ENCODE peak calls at places on chromosomes 4 and X, in four cellular contexts. H is lower lobe of right lung, G is fibroblast of the aortic adventitia, X is dorsolateral prefrontal cortex. K is an unnamed sample.

GRCh38 chrX:10483191-10483808 is 137.1 kb downstream of the MID1 start:
- DNase-seq in H (no peak), G (peak), X (no peak), K (no peak)

GRCh38 chr4:83364312-83364711 is 29.7 kb upstream of the HPSE start:
- DNase-seq in H (no peak), G (no peak), X (no peak), K (no peak)

GRCh38 chr4:85889314-85889713 is 414.4 kb downstream of the ARHGAP24 start:
- DNase-seq in H (no peak), G (no peak), X (no peak), K (no peak)

GRCh38 chr4:156677136-156677535 is 294.5 kb downstream of the PDGFC start:
- DNase-seq in H (no peak), G (peak), X (no peak), K (no peak)

GRCh38 chr4:183492791-183493221 is 12.1 kb upstream of the ING2 start:
- DNase-seq in H (no peak), G (peak), X (no peak), K (peak)

GRCh38 chrX:77742788-77743476 is 43.1 kb downstream of the ATRX start:
- DNase-seq in H (no peak), G (peak), X (no peak), K (no peak)

GRCh38 chr4:65302145-65302544 is 368.1 kb downstream of the EPHA5 start:
- DNase-seq in H (no peak), G (peak), X (no peak), K (no peak)

GRCh38 chr4:115119804-115120352 is 6.5 kb upstream of the NDST4 start:
- DNase-seq in H (no peak), G (no peak), X (no peak), K (no peak)

GRCh38 chr4:110292994-110293744 is 94.8 kb upstream of the ELOVL6 start:
- DNase-seq in H (no peak), G (no peak), X (no peak), K (no peak)

GRCh38 chr4:85787133-85787532 is 312.2 kb downstream of the ARHGAP24 start:
- DNase-seq in H (no peak), G (peak), X (no peak), K (no peak)

GRCh38 chr4:143986173-143986572 is 33.0 kb downstream of the GYPB start:
- DNase-seq in H (no peak), G (no peak), X (no peak), K (no peak)

GRCh38 chrX:58025979-58026378 is 115.7 kb upstream of the ZXDA start:
- DNase-seq in H (no peak), G (peak), X (no peak), K (no peak)

GRCh38 chrX:27815209-27815608 is 7.4 kb downstream of the MAGEB10 start:
- DNase-seq in H (no peak), G (peak), X (no peak), K (no peak)

GRCh38 chr4:80071643-80072606 is 1.1 kb downstream of the ANTXR2 start:
- DNase-seq in H (peak), G (peak), X (no peak), K (no peak)

GRCh38 chr4:185730387-185730786 is 81.6 kb downstream of the SORBS2 start:
- DNase-seq in H (no peak), G (peak), X (no peak), K (no peak)

GRCh38 chr4:8473920-8474590 is 33.5 kb downstream of the TRMT44 start:
- DNase-seq in H (no peak), G (no peak), X (no peak), K (no peak)

GRCh38 chr4:173538148-173538902 is 8.3 kb upstream of the HAND2 start:
- DNase-seq in H (no peak), G (peak), X (no peak), K (no peak)

GRCh38 chrX:147917700-147918694 is 6.3 kb downstream of the FMR1 start:
- DNase-seq in H (no peak), G (peak), X (no peak), K (no peak)

GRCh38 chr4:7073526-7074390 is 5.9 kb upstream of the GRPEL1 start:
- DNase-seq in H (no peak), G (peak), X (no peak), K (no peak)

GRCh38 chrX:1629244-1629643 is 14.4 kb downstream of the ASMT start:
- DNase-seq in H (no peak), G (no peak), X (no peak), K (no peak)

GRCh38 chrX:155612312-155613224 is at the start of gene TMLHE:
- DNase-seq in H (peak), G (peak), X (peak), K (no peak)

GRCh38 chrX:16825306-16826035 is 39.2 kb downstream of the TXLNG start:
- DNase-seq in H (no peak), G (peak), X (no peak), K (no peak)

GRCh38 chr4:46820154-46820553 is 88.9 kb downstream of the COX7B2 start:
- DNase-seq in H (no peak), G (no peak), X (no peak), K (no peak)

GRCh38 chr4:149345424-149345823 is 470.2 kb downstream of the IQCM start:
- DNase-seq in H (no peak), G (no peak), X (no peak), K (no peak)

GRCh38 chr4:128570380-128570779 is 239.1 kb upstream of the JADE1 start:
- DNase-seq in H (peak), G (peak), X (no peak), K (no peak)

GRCh38 chr4:78544681-78545080 is 6.9 kb upstream of the ANXA3 start:
- DNase-seq in H (no peak), G (no peak), X (no peak), K (no peak)

GRCh38 chr4:83535520-83535944 is 376 bp upstream of the GPAT3 start:
- DNase-seq in H (peak), G (peak), X (no peak), K (no peak)

GRCh38 chr4:167117273-167117672 is 117.0 kb downstream of the SPOCK3 start:
- DNase-seq in H (no peak), G (no peak), X (no peak), K (no peak)

GRCh38 chr4:128565565-128566186 is 243.8 kb upstream of the JADE1 start:
- DNase-seq in H (no peak), G (peak), X (no peak), K (no peak)

GRCh38 chrX:6545712-6546111 is 10.8 kb upstream of the VCX3A start:
- DNase-seq in H (no peak), G (no peak), X (no peak), K (no peak)

GRCh38 chrX:7147431-7147977 is at the start of gene STS:
- DNase-seq in H (peak), G (peak), X (peak), K (no peak)

GRCh38 chr4:103307479-103308042 is 109.4 kb upstream of the CENPE start:
- DNase-seq in H (no peak), G (no peak), X (no peak), K (no peak)

GRCh38 chrX:72061091-72061490 is 70.6 kb downstream of the RTL5 start:
- DNase-seq in H (no peak), G (peak), X (no peak), K (no peak)

GRCh38 chrX:7270018-7270417 is 122.1 kb upstream of the PUDP start:
- DNase-seq in H (no peak), G (no peak), X (no peak), K (peak)

GRCh38 chrX:53356186-53356585 is 66.3 kb downstream of the SMC1A start:
- DNase-seq in H (no peak), G (no peak), X (no peak), K (no peak)

DNA sequence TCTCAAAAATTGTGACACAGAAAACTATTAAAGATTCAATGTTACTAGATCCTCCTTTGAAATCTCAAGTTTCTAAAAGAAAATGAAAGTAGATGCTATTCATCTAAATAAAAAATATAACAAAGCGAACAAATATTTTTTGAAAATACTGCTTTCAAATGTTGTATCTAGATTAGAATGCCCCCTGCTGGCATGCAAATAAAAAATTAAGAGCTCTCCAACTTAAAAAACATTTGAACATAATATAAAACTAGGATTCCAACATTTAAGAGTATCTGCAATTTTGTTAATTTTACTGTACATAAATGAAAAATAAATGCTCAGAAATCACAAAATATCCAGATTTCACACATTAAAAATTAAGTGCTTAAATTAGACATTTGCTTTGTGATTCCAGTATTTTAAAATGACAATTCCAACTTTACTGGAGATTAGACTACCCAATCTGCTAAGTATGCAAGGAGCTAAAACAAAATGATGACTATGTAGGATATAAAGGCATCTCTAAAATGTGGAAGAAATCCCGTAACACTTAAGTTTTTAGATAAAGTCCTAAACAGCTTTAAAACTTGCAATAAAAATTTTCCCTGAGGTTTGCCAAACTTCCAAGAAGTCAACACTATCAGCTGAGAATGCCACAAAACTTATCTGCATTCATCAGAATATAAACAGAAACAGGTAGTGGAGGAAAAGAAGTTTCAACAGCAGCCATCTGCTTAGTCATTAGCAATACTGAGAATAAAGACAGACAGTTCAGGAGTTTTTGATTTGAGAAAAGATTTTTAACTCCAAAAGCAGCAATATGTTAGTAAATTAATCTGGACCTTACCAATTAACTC is 32.6 kb downstream of the DHX15 start:
- DNase-seq in H (no peak), G (peak), X (no peak), K (no peak)
- TF ChIP-seq CTCF in H (peak), G (peak), X (peak), K (no peak)

DNA sequence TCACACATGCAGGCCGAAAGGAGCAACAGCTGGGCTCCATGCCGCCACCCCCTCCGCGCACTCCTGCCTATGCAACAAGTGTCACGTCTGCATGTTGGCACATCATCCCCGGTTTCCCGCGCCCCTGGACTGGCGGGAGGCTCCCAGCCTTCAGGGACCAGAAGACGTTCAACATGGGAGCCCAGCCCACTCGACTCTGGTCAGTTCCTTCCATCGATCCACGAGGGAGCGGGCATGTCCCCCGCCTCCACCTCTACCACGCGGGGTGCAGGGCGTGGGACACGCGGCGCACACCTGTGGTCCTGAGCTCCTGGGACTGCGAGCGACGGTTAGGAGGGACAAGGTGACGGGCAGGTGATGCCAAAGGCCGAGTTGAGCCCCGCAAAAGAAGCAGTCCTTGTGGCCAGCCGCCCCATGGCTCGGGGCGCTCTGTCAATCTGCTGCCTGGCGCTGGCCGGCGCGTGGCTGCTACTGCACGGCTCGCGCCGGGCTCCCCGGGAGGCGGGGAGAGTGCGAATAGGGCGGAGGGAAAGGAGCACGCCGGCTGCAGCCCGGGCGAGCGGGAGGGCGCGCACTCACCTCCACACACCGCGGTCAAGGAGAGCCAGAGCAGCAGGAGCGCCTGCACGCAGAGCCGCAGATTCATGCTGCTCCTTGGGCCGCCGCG is 638 bp downstream of the APLN start:
- DNase-seq in H (no peak), G (no peak), X (no peak), K (no peak)
- H3K4me3 ChIP-seq in H (peak), G (peak), X (peak), K (peak)

DNA sequence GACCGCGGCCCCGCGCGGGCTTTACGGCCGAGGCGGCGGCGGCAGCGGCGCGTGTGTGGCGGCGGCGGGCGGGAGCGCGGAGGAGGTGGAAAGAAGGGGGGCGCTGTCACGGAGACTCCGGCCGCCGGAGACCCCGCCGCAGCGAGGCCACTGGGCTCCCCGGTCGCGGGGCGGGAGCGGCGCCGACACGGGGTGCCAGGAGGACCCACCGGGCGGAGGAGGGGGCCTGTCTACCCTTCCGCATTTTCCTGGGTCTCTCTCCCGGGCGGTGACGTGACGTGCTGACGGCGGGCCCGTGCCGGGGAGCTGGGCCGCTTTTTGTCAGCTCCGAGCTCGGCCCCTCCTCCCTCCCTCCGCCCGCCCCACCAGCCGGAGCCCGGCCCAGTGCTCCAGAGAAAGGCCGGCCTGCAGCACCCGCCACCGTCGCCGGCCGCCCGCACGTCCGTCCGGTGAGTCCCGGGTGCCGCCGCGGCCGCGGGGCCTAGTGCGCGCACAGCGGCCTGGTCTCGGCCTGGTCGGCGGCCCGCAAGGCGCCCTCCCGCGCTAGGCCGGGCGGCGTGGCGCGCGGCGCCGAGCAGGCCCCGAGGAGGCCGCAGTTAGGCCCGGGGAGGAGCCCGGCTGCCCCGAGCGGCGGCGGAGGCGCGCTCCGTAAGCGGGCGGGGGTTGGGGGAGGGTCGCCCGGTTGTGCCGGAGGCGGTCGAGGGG is at the start of gene ZFX:
- DNase-seq in H (peak), G (peak), X (peak), K (no peak)
- TF ChIP-seq CTCF in H (no peak), G (no peak), X (no peak), K (no peak)

GRCh38 chr4:38667005-38667771 is 3.2 kb downstream of the KLF3 start:
- DNase-seq in H (peak), G (peak), X (no peak), K (peak)

GRCh38 chr4:38663021-38663800 is 788 bp upstream of the KLF3 start:
- DNase-seq in H (no peak), G (peak), X (no peak), K (no peak)

GRCh38 chr4:38663801-38664703 is at the start of gene KLF3:
- DNase-seq in H (peak), G (peak), X (peak), K (peak)

GRCh38 chr4:38665846-38666490 is 2.0 kb downstream of the KLF3 start:
- DNase-seq in H (no peak), G (peak), X (no peak), K (no peak)

DNA sequence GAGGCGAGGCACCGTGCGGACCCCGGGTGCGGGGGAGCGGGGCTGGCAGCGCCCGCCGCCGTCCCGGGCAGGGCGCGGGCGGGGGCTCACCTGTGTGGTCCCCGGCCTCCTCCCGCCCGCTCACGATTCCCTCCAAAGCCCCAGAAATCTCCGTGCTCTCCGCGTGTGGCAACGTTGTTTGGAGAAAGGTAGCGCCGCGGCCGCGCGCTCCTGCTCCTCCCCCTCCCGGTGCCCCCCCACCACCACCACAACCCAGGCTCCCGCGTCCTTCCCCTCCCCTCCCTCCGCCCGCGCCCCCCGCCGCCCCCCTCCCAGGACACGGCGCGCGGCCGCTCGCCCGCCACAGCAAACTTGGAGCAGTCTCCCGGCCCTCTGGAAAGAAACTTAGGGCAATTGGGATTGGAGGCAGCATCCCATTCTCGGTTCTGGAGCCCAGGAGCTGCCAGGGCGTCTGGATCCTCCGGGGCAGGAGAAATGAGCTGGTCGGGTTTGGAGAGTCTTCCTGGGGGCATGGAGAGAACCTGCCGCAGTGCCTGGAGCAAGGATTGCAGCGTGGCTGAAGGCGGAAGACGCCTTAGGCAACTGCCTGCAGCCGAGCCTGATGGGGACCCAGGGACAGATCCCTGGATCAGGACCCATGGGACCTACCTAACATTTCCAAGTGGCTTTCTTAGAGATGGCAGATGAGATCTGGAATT is 854 bp downstream of the KLF3 start:
- DNase-seq in H (peak), G (peak), X (peak), K (no peak)
- H3K4me3 ChIP-seq in H (peak), G (peak), X (peak), K (peak)

GRCh38 chr4:89164400-89164799 is 53.1 kb downstream of the TIGD2 start:
- DNase-seq in H (no peak), G (no peak), X (no peak), K (no peak)
- TF ChIP-seq CTCF in H (no peak), G (no peak), X (no peak), K (no peak)

DNA sequence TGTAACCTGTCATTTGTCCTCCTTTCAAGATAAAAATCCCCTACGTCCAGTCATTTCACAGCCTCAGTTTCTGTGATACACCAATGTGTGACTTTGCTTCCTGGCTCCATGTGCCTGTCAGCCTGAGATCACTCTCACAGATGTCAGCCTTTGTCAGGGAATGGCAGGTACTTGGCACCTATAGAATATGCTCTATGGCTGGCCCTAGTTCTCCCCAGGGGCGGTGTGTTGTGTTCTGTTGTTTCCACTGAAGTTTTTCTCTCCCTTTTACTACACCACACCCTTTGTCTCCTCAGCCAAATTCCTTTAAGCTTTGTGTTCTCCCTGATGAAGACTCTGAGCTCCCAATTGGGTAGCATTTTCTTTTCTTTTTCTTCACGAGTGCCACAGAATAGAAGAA is 81.7 kb downstream of the ALPK1 start:
- DNase-seq in H (no peak), G (peak), X (no peak), K (no peak)
- H3K4me3 ChIP-seq in H (no peak), G (no peak), X (peak), K (no peak)

GRCh38 chrX:20418809-20419208 is 152.1 kb upstream of the RPS6KA3 start:
- DNase-seq in H (no peak), G (no peak), X (no peak), K (no peak)
- TF ChIP-seq CTCF in H (no peak), G (no peak), X (no peak), K (no peak)

K was measured in AG04449.